ENCODE peak calls at places on chromosome 13, in four cellular contexts. O, X, Z and W are unnamed samples.

GRCh38 chr13:60654405-60654804 is 257.4 kb downstream of the TDRD3 start:
- DNase-seq in O (no peak), X (no peak), Z (no peak), W (no peak)

GRCh38 chr13:70668293-70668692 is 560.0 kb upstream of the KLHL1 start:
- DNase-seq in O (no peak), X (no peak), Z (no peak), W (peak)

GRCh38 chr13:30654430-30654829 is 36.7 kb downstream of the USPL1 start:
- DNase-seq in O (no peak), X (no peak), Z (no peak), W (no peak)

GRCh38 chr13:75703768-75704167 is 67.6 kb downstream of the LMO7 start:
- DNase-seq in O (no peak), X (no peak), Z (no peak), W (no peak)

GRCh38 chr13:45882626-45883025 is 31.1 kb upstream of the SIAH3 start:
- DNase-seq in O (no peak), X (no peak), Z (no peak), W (peak)

GRCh38 chr13:93079294-93079693 is 147.3 kb upstream of the GPC6 start:
- DNase-seq in O (no peak), X (no peak), Z (no peak), W (no peak)

GRCh38 chr13:103516009-103516795 is 450.0 kb upstream of the SLC10A2 start:
- DNase-seq in O (no peak), X (no peak), Z (no peak), W (peak)

GRCh38 chr13:100068532-100068931 is 20.4 kb upstream of the PCCA start:
- DNase-seq in O (no peak), X (no peak), Z (no peak), W (no peak)

GRCh38 chr13:47019977-47020376 is 123.1 kb upstream of the HTR2A start:
- DNase-seq in O (no peak), X (no peak), Z (no peak), W (no peak)

GRCh38 chr13:74047925-74048324 is 86.3 kb downstream of the KLF12 start:
- DNase-seq in O (peak), X (no peak), Z (no peak), W (no peak)

GRCh38 chr13:73440296-73440895 is 381.6 kb downstream of the KLF5 start:
- DNase-seq in O (peak), X (no peak), Z (no peak), W (no peak)

GRCh38 chr13:39952244-39953233 is 297.1 kb downstream of the COG6 start:
- DNase-seq in O (no peak), X (peak), Z (no peak), W (no peak)

GRCh38 chr13:55761986-55762385 is 1378.7 kb upstream of the PRR20A start:
- DNase-seq in O (no peak), X (no peak), Z (no peak), W (no peak)

GRCh38 chr13:94464771-94465170 is 14.7 kb downstream of the DCT start:
- DNase-seq in O (no peak), X (no peak), Z (no peak), W (no peak)

GRCh38 chr13:97798171-97798821 is 155.2 kb upstream of the IPO5 start:
- DNase-seq in O (no peak), X (no peak), Z (no peak), W (no peak)

GRCh38 chr13:33236021-33236420 is 49.5 kb downstream of the STARD13 start:
- DNase-seq in O (no peak), X (no peak), Z (no peak), W (no peak)

GRCh38 chr13:94198666-94199065 is 280.8 kb downstream of the DCT start:
- DNase-seq in O (no peak), X (no peak), Z (no peak), W (no peak)

GRCh38 chr13:44299142-44299541 is 74.5 kb upstream of the SERP2 start:
- DNase-seq in O (no peak), X (no peak), Z (no peak), W (no peak)

GRCh38 chr13:89951341-89951740 is 1396.1 kb upstream of the MIR17HG start:
- DNase-seq in O (no peak), X (no peak), Z (no peak), W (no peak)

GRCh38 chr13:27354379-27354778 is 70.0 kb upstream of the GTF3A start:
- DNase-seq in O (no peak), X (no peak), Z (no peak), W (no peak)

GRCh38 chr13:101773062-101773461 is 320.6 kb downstream of the ITGBL1 start:
- DNase-seq in O (no peak), X (no peak), Z (no peak), W (no peak)

GRCh38 chr13:19622189-19622588 is 11.3 kb upstream of the MPHOSPH8 start:
- DNase-seq in O (no peak), X (no peak), Z (no peak), W (no peak)

GRCh38 chr13:99709134-99709533 is 207.9 kb downstream of the TM9SF2 start:
- DNase-seq in O (no peak), X (no peak), Z (no peak), W (no peak)

GRCh38 chr13:80168089-80168850 is 172.7 kb downstream of the SPRY2 start:
- DNase-seq in O (no peak), X (no peak), Z (no peak), W (no peak)

GRCh38 chr13:34587586-34587985 is 354.5 kb upstream of the NBEA start:
- DNase-seq in O (no peak), X (no peak), Z (no peak), W (no peak)

GRCh38 chr13:32432856-32433255 is 4.9 kb upstream of the N4BP2L1 start:
- DNase-seq in O (no peak), X (no peak), Z (no peak), W (no peak)

GRCh38 chr13:80386001-80386400 is 45.1 kb upstream of the SPRY2 start:
- DNase-seq in O (no peak), X (no peak), Z (no peak), W (no peak)

GRCh38 chr13:27079421-27079958 is 92.1 kb downstream of the USP12 start:
- DNase-seq in O (no peak), X (no peak), Z (no peak), W (peak)

GRCh38 chr13:80361298-80361697 is 20.4 kb upstream of the SPRY2 start:
- DNase-seq in O (no peak), X (no peak), Z (no peak), W (no peak)

GRCh38 chr13:60260440-60260839 is 96.7 kb upstream of the DIAPH3 start:
- DNase-seq in O (no peak), X (no peak), Z (no peak), W (no peak)

GRCh38 chr13:70297219-70297618 is 189.0 kb upstream of the KLHL1 start:
- DNase-seq in O (no peak), X (no peak), Z (no peak), W (no peak)

GRCh38 chr13:53020764-53021332 is 7.8 kb upstream of the OLFM4 start:
- DNase-seq in O (no peak), X (no peak), Z (no peak), W (peak)

GRCh38 chr13:46810440-46810839 is 13.5 kb upstream of the ESD start:
- DNase-seq in O (no peak), X (no peak), Z (no peak), W (no peak)

GRCh38 chr13:102707465-102707864 is 12.6 kb upstream of the METTL21C start:
- DNase-seq in O (no peak), X (no peak), Z (no peak), W (no peak)

GRCh38 chr13:114323349-114323748 is 9.0 kb downstream of the CHAMP1 start:
- DNase-seq in O (no peak), X (no peak), Z (no peak), W (no peak)

GRCh38 chr13:110251227-110251791 is 55.6 kb downstream of the COL4A1 start:
- DNase-seq in O (no peak), X (no peak), Z (peak), W (no peak)
- TF ChIP-seq ZNF274 in O (no peak), X (no peak), Z (no peak), W (no peak)

DNA sequence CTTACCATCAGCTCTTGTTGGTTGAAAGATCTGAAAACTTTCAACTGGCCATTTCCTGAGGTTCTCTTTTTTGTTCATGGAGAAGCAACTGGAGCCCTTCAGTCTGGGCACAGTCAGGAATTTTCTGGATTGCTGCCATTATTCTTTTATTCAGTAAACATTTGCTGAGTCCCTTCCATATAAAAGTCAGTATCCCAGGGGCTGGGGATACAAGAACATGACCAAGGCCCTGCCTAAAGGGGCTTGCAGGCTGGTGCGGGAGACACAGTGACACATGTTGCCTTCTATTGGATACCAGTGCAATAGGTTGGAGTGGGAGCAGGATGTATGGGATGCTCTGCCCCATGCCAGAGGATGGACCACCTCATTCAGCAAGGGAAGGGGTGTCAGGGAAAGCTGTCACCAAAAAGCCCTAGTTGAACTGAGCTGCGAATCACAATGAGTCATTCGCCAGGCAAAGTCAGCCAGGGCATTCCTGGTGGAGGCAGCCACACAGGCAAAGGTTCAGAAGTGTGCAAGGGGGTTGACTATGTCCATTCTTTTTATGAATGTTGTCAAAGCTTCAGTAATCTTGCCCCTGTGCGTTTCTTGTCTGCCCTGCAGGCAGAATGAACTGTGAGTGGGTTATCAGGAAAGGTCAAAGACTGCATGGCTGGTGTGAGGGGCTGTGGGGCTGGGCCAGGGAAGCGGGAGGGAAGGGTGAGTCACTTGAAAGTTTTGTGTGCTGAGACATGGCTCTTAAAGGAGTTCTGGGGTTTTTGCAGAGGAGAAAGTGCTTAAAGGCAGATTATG is 395.9 kb downstream of the KCNRG start:
- DNase-seq in O (peak), X (peak), Z (no peak), W (no peak)
- TF ChIP-seq ZNF274 in O (no peak), X (no peak), Z (no peak), W (no peak)

GRCh38 chr13:23703241-23703640 is 133.0 kb downstream of the TNFRSF19 start:
- DNase-seq in O (no peak), X (no peak), Z (no peak), W (no peak)
- TF ChIP-seq ZNF274 in O (no peak), X (no peak), Z (no peak), W (no peak)

GRCh38 chr13:113061796-113062425 is 43.7 kb upstream of the F7 start:
- DNase-seq in O (no peak), X (no peak), Z (no peak), W (no peak)
- TF ChIP-seq ZNF274 in O (no peak), X (no peak), Z (no peak), W (no peak)

GRCh38 chr13:42732073-42732472 is 49.3 kb upstream of the FAM216B start:
- DNase-seq in O (no peak), X (no peak), Z (no peak), W (peak)

GRCh38 chr13:42729857-42730402 is 51.5 kb upstream of the FAM216B start:
- DNase-seq in O (no peak), X (no peak), Z (no peak), W (no peak)

GRCh38 chr13:42733046-42733445 is 48.3 kb upstream of the FAM216B start:
- DNase-seq in O (no peak), X (no peak), Z (no peak), W (no peak)

GRCh38 chr13:42722883-42723539 is 58.4 kb upstream of the FAM216B start:
- DNase-seq in O (no peak), X (no peak), Z (no peak), W (no peak)

GRCh38 chr13:42728507-42729180 is 52.7 kb upstream of the FAM216B start:
- DNase-seq in O (no peak), X (no peak), Z (no peak), W (no peak)
- TF ChIP-seq ZNF274 in O (no peak), X (no peak), Z (no peak), W (no peak)